ENCODE peak calls at places on chromosomes 12 and 14, in six cellular contexts. One of them, this sample, is unnamed.

GRCh38 chr12:26465419-26466097 is 270.2 kb downstream of the SSPN start:
- DNase-seq in stomach: no peak
- DNase-seq in thyroid gland: no peak
- DNase-seq in ovary: no peak
- DNase-seq in IMR-90: no peak
- DNase-seq in uterus: no peak
- DNase-seq in this sample: no peak

GRCh38 chr12:188910-189621 is 24.9 kb downstream of the SLC6A12 start:
- DNase-seq in stomach: peak; percentile 57
- DNase-seq in thyroid gland: peak; percentile 67
- DNase-seq in ovary: peak; percentile 48
- DNase-seq in IMR-90: peak; percentile 45
- DNase-seq in uterus: no peak
- DNase-seq in this sample: peak; percentile 56

GRCh38 chr12:54259194-54260011 is 20.5 kb downstream of the CBX5 start:
- DNase-seq in stomach: peak; percentile 55
- DNase-seq in thyroid gland: peak; percentile 87
- DNase-seq in ovary: peak; percentile 88
- DNase-seq in IMR-90: peak; percentile 87
- DNase-seq in uterus: peak; percentile 61
- DNase-seq in this sample: peak; percentile 73

GRCh38 chr12:116773276-116773731 is 35.2 kb downstream of the RNFT2 start:
- DNase-seq in stomach: no peak
- DNase-seq in thyroid gland: no peak
- DNase-seq in ovary: no peak
- DNase-seq in IMR-90: no peak
- DNase-seq in uterus: no peak
- DNase-seq in this sample: no peak

GRCh38 chr12:112930350-112930749 is 7.9 kb upstream of the OAS3 start:
- DNase-seq in stomach: no peak
- DNase-seq in thyroid gland: no peak
- DNase-seq in ovary: no peak
- DNase-seq in IMR-90: no peak
- DNase-seq in uterus: no peak
- DNase-seq in this sample: no peak

GRCh38 chr12:111429760-111430417 is 24.2 kb downstream of the SH2B3 start:
- DNase-seq in stomach: no peak
- DNase-seq in thyroid gland: no peak
- DNase-seq in ovary: no peak
- DNase-seq in IMR-90: no peak
- DNase-seq in uterus: no peak
- DNase-seq in this sample: no peak

GRCh38 chr12:110858848-110859247 is 12.1 kb downstream of the CCDC63 start:
- DNase-seq in stomach: no peak
- DNase-seq in thyroid gland: no peak
- DNase-seq in ovary: no peak
- DNase-seq in IMR-90: no peak
- DNase-seq in uterus: no peak
- DNase-seq in this sample: no peak

GRCh38 chr12:72547593-72547992 is 275.4 kb downstream of the TRHDE start:
- DNase-seq in stomach: no peak
- DNase-seq in thyroid gland: no peak
- DNase-seq in ovary: no peak
- DNase-seq in IMR-90: peak; percentile 72
- DNase-seq in uterus: no peak
- DNase-seq in this sample: no peak

GRCh38 chr14:89418976-89419375 is 1.9 kb upstream of the FOXN3 start:
- DNase-seq in stomach: no peak
- DNase-seq in thyroid gland: no peak
- DNase-seq in ovary: no peak
- DNase-seq in IMR-90: no peak
- DNase-seq in uterus: no peak
- DNase-seq in this sample: no peak

GRCh38 chr14:32507029-32507984 is 178.2 kb downstream of the AKAP6 start:
- DNase-seq in stomach: no peak
- DNase-seq in thyroid gland: no peak
- DNase-seq in ovary: no peak
- DNase-seq in IMR-90: peak; percentile 90
- DNase-seq in uterus: no peak
- DNase-seq in this sample: peak; percentile 50

GRCh38 chr14:22084393-22085281 is 411.0 kb upstream of the OR4E1 start:
- DNase-seq in stomach: no peak
- DNase-seq in thyroid gland: no peak
- DNase-seq in ovary: no peak
- DNase-seq in IMR-90: peak; percentile 62
- DNase-seq in uterus: peak; percentile 38
- DNase-seq in this sample: no peak

GRCh38 chr14:29039171-29039570 is 272.6 kb downstream of the FOXG1 start:
- DNase-seq in stomach: no peak
- DNase-seq in thyroid gland: no peak
- DNase-seq in ovary: no peak
- DNase-seq in IMR-90: peak; percentile 50
- DNase-seq in uterus: no peak
- DNase-seq in this sample: no peak

GRCh38 chr14:87434680-87435079 is 558.3 kb downstream of the GALC start:
- DNase-seq in stomach: no peak
- DNase-seq in thyroid gland: no peak
- DNase-seq in ovary: no peak
- DNase-seq in IMR-90: no peak
- DNase-seq in uterus: no peak
- DNase-seq in this sample: no peak

DNA sequence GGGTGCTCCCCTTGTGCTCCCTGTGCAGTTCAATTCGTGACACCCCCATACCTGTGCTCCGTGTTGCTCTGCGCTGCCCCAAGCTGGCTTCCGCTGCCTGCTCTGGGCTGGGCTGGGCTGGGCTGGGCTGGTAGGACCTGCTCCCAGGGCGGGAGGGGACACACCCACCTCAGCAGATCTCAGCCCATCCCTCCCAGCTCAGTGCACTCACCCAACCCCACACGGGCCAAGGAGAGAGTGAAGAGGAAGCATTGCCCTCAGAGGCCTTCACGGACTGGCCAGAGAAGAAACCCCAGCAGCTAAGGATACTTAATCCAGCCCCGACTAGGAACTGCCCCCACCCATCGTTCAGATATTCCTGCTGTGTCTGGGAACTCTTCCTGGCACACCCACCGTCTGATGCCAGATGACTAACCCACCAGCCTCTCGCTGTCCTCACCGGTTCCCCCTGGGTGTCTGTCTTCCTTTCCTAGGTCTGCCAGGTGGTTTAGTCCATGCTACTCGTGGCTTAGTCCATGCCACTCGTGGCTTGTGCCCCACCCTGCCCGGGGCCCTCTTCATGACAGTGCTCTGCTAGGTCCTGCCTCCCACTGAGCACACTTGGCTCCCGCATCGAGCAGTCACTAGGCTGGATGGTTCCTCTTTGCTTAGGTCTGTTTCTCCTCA is at the start of gene LPAR5:
- DNase-seq in stomach: peak; percentile 78
- DNase-seq in thyroid gland: peak; percentile 76
- DNase-seq in ovary: no peak
- DNase-seq in IMR-90: no peak
- DNase-seq in uterus: no peak
- DNase-seq in this sample: peak; percentile 86
- TF ChIP-seq POLR2A in stomach: no peak
- TF ChIP-seq POLR2A in thyroid gland: no peak
- TF ChIP-seq POLR2A in ovary: no peak
- TF ChIP-seq POLR2A in IMR-90: no peak
- TF ChIP-seq POLR2A in uterus: no peak
- TF ChIP-seq POLR2A in this sample: no peak

DNA sequence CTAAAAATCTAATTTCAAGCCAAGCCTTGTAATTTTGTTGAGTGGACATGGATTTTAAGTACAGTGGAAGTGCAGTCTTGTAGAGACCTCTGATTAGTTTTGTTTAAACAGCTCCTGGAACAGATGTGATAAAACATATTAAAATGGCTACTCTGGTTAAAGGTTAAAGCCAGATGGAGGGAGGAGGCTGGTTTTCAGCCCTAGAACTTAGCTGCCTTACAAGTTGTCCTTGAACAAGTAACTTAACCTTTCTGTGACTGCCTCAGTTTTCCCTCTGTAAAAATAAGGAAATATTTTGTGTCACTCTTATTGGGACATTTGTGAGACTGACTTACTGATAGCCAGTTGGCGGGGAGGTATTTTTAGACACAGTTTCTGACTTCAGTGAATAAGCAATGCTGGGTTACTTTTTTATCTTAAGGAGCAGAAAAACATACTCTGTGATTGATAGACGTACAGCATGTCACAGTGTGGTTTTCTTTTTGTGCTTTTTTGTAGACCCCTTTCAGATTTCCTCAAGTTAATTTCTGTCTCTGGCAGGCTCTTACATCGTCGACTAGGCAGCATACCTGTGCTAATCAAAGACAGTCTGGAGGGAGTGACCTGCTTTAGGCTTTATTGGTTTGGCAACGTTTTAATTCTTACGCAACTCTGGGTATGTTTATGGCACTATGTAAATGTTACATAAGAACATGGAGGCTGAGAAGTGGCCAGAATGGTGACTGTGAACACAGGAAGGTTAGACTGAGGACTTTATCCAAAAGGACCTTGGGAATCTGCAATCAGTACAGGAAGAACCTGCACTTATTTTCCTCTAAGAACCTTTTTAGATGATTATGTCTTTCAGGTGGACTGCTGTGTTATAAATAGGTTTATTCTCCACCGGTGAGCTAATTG is 3.2 kb downstream of the ACVR1B start:
- DNase-seq in stomach: peak; percentile 44
- DNase-seq in thyroid gland: no peak
- DNase-seq in ovary: no peak
- DNase-seq in IMR-90: no peak
- DNase-seq in uterus: no peak
- DNase-seq in this sample: no peak
- TF ChIP-seq POLR2A in stomach: no peak
- TF ChIP-seq POLR2A in thyroid gland: no peak
- TF ChIP-seq POLR2A in ovary: no peak
- TF ChIP-seq POLR2A in IMR-90: no peak
- TF ChIP-seq POLR2A in uterus: no peak
- TF ChIP-seq POLR2A in this sample: no peak

DNA sequence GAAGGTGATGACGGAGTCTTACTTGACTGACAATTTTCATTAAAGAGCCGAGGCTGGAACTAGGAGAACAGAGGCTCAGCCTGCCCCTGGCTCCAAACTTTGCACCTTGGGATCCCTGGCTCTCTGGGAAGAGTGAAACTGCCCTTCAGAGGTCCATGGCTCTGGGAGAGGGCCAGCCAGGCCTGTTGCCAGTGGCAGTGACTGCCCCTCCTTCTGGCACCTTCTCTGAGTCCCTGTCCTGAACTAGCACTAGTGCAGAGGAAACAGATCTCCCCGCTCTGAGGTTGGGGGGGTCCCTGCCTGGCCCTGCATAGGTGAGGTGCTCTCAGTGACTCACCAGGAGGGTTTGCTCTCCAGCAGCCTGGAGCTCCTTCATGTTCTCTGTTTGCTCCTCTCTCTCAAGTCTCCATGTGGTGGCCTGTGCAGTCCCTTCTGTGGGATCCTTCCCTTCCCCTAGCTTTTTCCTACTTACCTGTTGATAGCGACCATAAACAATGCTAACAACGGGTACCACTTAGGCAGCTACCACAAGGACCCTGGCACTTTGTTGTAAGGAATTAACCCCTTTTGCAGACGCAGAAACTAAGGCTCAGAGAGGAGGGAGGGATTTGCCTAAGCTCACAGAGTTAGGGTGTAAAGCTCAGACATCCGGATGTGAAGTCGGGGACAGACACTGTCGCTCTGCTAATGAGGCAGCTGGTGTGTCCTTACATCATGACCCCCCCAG is 22.4 kb downstream of the FAM222A start:
- DNase-seq in stomach: peak; percentile 47
- DNase-seq in thyroid gland: no peak
- DNase-seq in ovary: no peak
- DNase-seq in IMR-90: no peak
- DNase-seq in uterus: peak; percentile 6
- DNase-seq in this sample: no peak
- TF ChIP-seq POLR2A in stomach: no peak
- TF ChIP-seq POLR2A in thyroid gland: no peak
- TF ChIP-seq POLR2A in ovary: no peak
- TF ChIP-seq POLR2A in IMR-90: no peak
- TF ChIP-seq POLR2A in uterus: no peak
- TF ChIP-seq POLR2A in this sample: no peak

GRCh38 chr14:67359775-67360468 is at the start of the genes ATP6V1D and EIF2S1:
- DNase-seq in stomach: peak; percentile 99
- DNase-seq in thyroid gland: peak; percentile 99
- DNase-seq in ovary: peak; percentile 99
- DNase-seq in IMR-90: peak; percentile 99
- DNase-seq in uterus: peak; percentile 99
- DNase-seq in this sample: peak; percentile 71
- TF ChIP-seq POLR2A in stomach: no peak
- TF ChIP-seq POLR2A in thyroid gland: peak; percentile 67
- TF ChIP-seq POLR2A in ovary: peak; percentile 80
- TF ChIP-seq POLR2A in IMR-90: peak; percentile 79
- TF ChIP-seq POLR2A in uterus: no peak
- TF ChIP-seq POLR2A in this sample: peak; percentile 58

DNA sequence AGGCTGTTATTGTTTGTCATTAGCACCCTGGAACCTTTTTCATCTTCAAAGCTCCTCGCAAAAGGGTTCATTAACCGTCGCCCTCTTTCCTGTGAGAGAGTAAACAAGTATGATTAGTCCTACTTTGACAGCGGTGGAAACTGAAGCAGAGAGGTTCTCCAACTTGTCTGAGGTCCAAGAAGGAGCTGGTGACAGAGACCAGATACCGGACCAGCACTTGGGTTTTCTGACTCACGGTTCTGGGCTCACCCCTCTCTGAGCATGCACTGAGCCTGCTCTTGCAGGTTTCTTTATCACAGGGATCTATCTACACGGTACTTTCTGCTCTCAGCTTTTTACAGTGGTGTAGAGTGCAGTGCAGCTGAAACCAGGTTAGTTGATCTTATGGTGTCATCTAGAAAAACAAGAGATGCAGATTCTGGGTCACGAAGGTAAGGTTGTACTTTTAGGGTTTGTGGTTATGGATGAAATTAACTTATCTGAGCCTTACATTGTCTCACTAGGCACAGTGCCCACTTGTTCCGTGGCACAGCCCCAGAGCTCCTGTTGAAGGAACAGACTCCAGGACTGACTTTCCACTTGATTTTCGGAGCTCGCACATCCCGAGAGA is 62.1 kb downstream of the PPP2R5C start:
- DNase-seq in stomach: peak; percentile 49
- DNase-seq in thyroid gland: no peak
- DNase-seq in ovary: no peak
- DNase-seq in IMR-90: no peak
- DNase-seq in uterus: peak; percentile 75
- DNase-seq in this sample: no peak
- TF ChIP-seq POLR2A in stomach: no peak
- TF ChIP-seq POLR2A in thyroid gland: peak; percentile 7
- TF ChIP-seq POLR2A in ovary: no peak
- TF ChIP-seq POLR2A in IMR-90: no peak
- TF ChIP-seq POLR2A in uterus: no peak
- TF ChIP-seq POLR2A in this sample: no peak

GRCh38 chr14:100213956-100214767 is 24.8 kb upstream of the YY1 start:
- DNase-seq in stomach: peak; percentile 95
- DNase-seq in thyroid gland: peak; percentile 96
- DNase-seq in ovary: peak; percentile 89
- DNase-seq in IMR-90: peak; percentile 37
- DNase-seq in uterus: peak; percentile 83
- DNase-seq in this sample: peak; percentile 93
- TF ChIP-seq POLR2A in stomach: no peak
- TF ChIP-seq POLR2A in thyroid gland: peak; percentile 83
- TF ChIP-seq POLR2A in ovary: peak; percentile 83
- TF ChIP-seq POLR2A in IMR-90: peak; percentile 64
- TF ChIP-seq POLR2A in uterus: peak; percentile 19
- TF ChIP-seq POLR2A in this sample: no peak

This sample was measured in H54.